ENCODE peak calls at places on chromosomes 16 and 17, in five cellular contexts. U is OCI-LY7, X is GM23248, L is HCT116, Z is PC-3. H is an unnamed sample.

GRCh38 chr17:57478851-57479250 is 222.5 kb downstream of the MSI2 start:
- DNase-seq in U (no peak), L (no peak), Z (no peak), X (no peak), H (no peak)

GRCh38 chr16:55567382-55567781 is 898 bp downstream of the CAPNS2 start:
- DNase-seq in X (peak; percentile 51), U (no peak), L (no peak), Z (no peak), H (peak; percentile 23)

GRCh38 chr16:19223235-19223847 is 55.3 kb downstream of the SYT17 start:
- DNase-seq in L (peak; percentile 42), U (peak; percentile 41), Z (peak; percentile 77), X (peak; percentile 5), H (peak; percentile 33)

GRCh38 chr16:84281077-84281476 is 13.6 kb upstream of the WFDC1 start:
- DNase-seq in U (peak; percentile 56), L (peak; percentile 78), Z (peak; percentile 8), X (no peak), H (no peak)

GRCh38 chr17:77772461-77772897 is 186.0 kb upstream of the TNRC6C start:
- DNase-seq in L (peak; percentile 32), Z (peak; percentile 50), U (peak; percentile 73), X (peak; percentile 40), H (peak; percentile 82)

GRCh38 chr17:74916851-74917199 is 6.2 kb downstream of the USH1G start:
- DNase-seq in L (no peak), Z (no peak), U (no peak), X (no peak), H (no peak)

GRCh38 chr16:85335584-85336492 is 223.6 kb upstream of the CIBAR2 start:
- DNase-seq in X (peak; percentile 62), Z (peak; percentile 61), L (no peak), U (no peak), H (peak; percentile 76)

GRCh38 chr16:82231021-82231787 is 61.2 kb upstream of the MPHOSPH6 start:
- DNase-seq in L (no peak), Z (no peak), X (no peak), U (no peak), H (no peak)

GRCh38 chr16:19967561-19967960 is 82.9 kb upstream of the GPRC5B start:
- DNase-seq in U (no peak), Z (no peak), L (no peak), X (no peak), H (peak; percentile 0)

GRCh38 chr16:61014869-61015268 is 1021.4 kb downstream of the CDH8 start:
- DNase-seq in U (peak; percentile 11), Z (no peak), X (no peak), L (no peak), H (no peak)

GRCh38 chr17:26962255-26963162 is 331.4 kb upstream of the WSB1 start:
- DNase-seq in U (peak; percentile 3), X (no peak), L (no peak), Z (no peak), H (no peak)

GRCh38 chr17:75232786-75233185 is 27.3 kb downstream of the NUP85 start:
- DNase-seq in U (no peak), X (no peak), Z (no peak), L (no peak), H (no peak)

GRCh38 chr17:50072130-50072529 is 16.2 kb downstream of the ITGA3 start:
- DNase-seq in X (no peak), Z (no peak), U (peak; percentile 81), L (no peak), H (no peak)

GRCh38 chr16:61460020-61460419 is 576.2 kb downstream of the CDH8 start:
- DNase-seq in X (no peak), L (no peak), Z (no peak), U (no peak), H (no peak)

GRCh38 chr16:50735629-50736122 is 6.2 kb upstream of the CYLD start:
- DNase-seq in Z (no peak), X (no peak), L (no peak), U (no peak), H (no peak)

GRCh38 chr17:40253565-40253964 is 34.1 kb upstream of the CDC6 start:
- DNase-seq in X (no peak), U (no peak), L (no peak), Z (no peak), H (no peak)

GRCh38 chr17:4604111-4604644 is 19.8 kb downstream of the SMTNL2 start:
- DNase-seq in U (no peak), Z (no peak), X (peak; percentile 36), L (no peak), H (peak; percentile 86)

GRCh38 chr17:48457080-48457836 is 27.2 kb upstream of the SKAP1 start:
- DNase-seq in U (peak; percentile 88), X (peak; percentile 76), L (peak; percentile 54), Z (peak; percentile 87), H (peak; percentile 82)

GRCh38 chr17:29063992-29064391 is 21.1 kb downstream of the PIPOX start:
- DNase-seq in U (no peak), Z (no peak), X (no peak), L (no peak), H (no peak)

GRCh38 chr17:38403491-38403890 is 24.8 kb upstream of the ARHGAP23 start:
- DNase-seq in Z (no peak), L (no peak), X (peak; percentile 45), U (no peak), H (no peak)

GRCh38 chr16:30722443-30722842 is 23.5 kb downstream of the SRCAP start:
- DNase-seq in Z (no peak), L (no peak), X (no peak), U (no peak), H (no peak)

GRCh38 chr17:40109471-40109824 is 9.1 kb upstream of the NR1D1 start:
- DNase-seq in L (no peak), U (no peak), X (peak; percentile 54), Z (no peak), H (no peak)

GRCh38 chr16:2712546-2712945 is 7.5 kb downstream of the PRSS27 start:
- DNase-seq in X (no peak), L (no peak), U (no peak), Z (no peak), H (no peak)

GRCh38 chr17:18191071-18191667 is 7.5 kb downstream of the ALKBH5 start:
- DNase-seq in U (no peak), L (no peak), Z (no peak), X (no peak), H (peak; percentile 29)

GRCh38 chr17:949623-950338 is 29.8 kb downstream of the NXN start:
- DNase-seq in X (no peak), U (no peak), Z (no peak), L (no peak), H (no peak)

GRCh38 chr17:63277629-63278028 is 168.5 kb downstream of the CYB561 start:
- DNase-seq in Z (peak; percentile 45), L (no peak), X (peak; percentile 49), U (no peak), H (no peak)

GRCh38 chr17:46192484-46193245 is 564 bp downstream of the KANSL1 start:
- DNase-seq in L (no peak), U (peak; percentile 81), X (peak; percentile 90), Z (peak; percentile 47), H (peak; percentile 88)

GRCh38 chr17:27540300-27541105 is 84.3 kb downstream of the KSR1 start:
- DNase-seq in U (no peak), Z (peak; percentile 23), L (no peak), X (peak; percentile 98), H (peak; percentile 86)

DNA sequence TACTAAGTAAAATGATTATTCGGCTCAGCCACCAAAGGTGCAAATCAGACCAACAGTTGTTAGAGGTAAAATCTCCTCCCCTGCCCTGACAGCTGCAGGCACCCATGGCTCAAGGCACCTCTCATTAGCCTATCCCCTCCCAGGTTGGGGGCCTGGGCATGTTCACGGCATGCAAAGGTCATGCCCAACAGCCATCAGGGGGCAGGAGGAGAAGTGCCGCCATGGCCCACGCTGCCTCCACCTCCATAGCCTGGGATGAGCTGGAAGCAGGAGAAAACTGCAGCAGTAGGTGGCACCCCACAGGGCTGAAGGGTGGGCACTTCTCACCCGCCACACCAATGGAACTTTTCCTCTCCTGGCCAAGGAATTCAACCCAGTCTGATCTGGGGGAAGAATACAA is 146.4 kb upstream of the COX10 start:
- DNase-seq in X (no peak), L (no peak), Z (no peak), U (no peak), H (no peak)
- TF ChIP-seq EZH2phosphoT487 in X (no peak), L (no peak), Z (no peak), U (no peak), H (no peak)

DNA sequence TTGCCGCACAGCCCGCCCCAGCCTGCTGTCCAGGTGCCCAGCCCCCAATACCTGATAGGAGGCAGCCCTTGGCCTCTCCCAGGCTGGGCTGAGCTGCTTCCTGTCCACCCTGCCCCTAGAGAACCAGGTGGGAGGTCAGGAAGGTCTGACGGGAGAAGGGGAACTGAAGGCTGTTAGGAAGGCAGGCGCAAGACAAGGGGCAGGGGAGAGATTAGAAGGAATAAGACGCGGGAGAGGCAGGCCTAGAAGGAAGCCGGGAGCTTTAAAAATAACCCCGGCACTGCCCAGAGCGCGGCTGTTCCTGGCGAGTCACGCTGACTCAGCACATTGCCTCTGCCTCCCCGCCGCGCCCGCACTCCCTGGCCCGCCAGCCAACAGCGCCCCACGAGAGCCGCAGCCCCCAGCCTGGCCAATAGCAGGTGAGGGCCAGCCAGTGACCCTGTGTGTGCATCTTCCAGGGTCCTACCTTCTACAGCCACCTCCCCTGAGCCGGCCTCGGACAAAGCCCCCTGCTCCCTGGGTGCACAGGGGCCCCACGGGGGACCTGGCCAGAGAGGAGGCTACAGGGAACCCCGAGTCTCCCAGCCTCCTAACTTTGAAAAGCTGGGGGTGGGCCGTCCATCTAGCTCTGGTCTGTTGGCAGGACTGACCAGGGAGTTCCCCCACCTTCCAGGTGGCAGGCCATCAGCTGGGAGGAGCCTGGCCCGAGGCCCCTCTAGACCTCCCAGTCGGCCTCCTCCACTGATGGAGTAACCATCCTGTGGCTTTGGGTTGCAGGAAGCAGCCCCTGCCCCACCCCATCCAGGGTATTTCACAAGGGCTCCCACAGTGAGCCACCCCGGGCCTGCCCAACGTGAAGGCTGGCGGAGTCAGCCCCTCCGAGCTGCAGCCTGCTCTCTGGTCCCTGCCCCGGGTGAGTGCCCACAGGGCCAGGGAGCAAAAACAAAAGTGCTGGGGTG is 4.0 kb downstream of the MAFG start:
- DNase-seq in X (peak; percentile 94), U (no peak), Z (peak; percentile 77), L (peak; percentile 21), H (peak; percentile 93)
- H3K4me1 ChIP-seq in X (peaks cover 16% of the 10 kb centered on the region), U (peaks cover 38% of the 10 kb centered on the region), Z (peaks cover 40% of the 10 kb centered on the region), L (peaks cover 30% of the 10 kb centered on the region), H (peaks cover 40% of the 10 kb centered on the region)

GRCh38 chr17:80017226-80018010 is 18.3 kb downstream of the TBC1D16 start:
- DNase-seq in X (no peak), U (no peak), L (no peak), Z (no peak), H (no peak)
- TF ChIP-seq EZH2phosphoT487 in X (no peak), U (no peak), L (no peak), Z (no peak), H (no peak)

GRCh38 chr16:87472935-87473334 is 19.9 kb downstream of the ZCCHC14 start:
- DNase-seq in L (no peak), U (no peak), X (no peak), Z (no peak), H (no peak)

GRCh38 chr16:87474566-87474996 is 18.2 kb downstream of the ZCCHC14 start:
- DNase-seq in X (no peak), L (no peak), Z (no peak), U (no peak), H (no peak)

GRCh38 chr16:87472142-87472778 is 20.6 kb downstream of the ZCCHC14 start:
- DNase-seq in Z (no peak), X (no peak), U (no peak), L (no peak), H (no peak)

GRCh38 chr16:87471278-87472141 is 21.3 kb downstream of the ZCCHC14 start:
- DNase-seq in U (no peak), X (peak; percentile 44), Z (no peak), L (no peak), H (peak; percentile 56)

GRCh38 chr16:87474017-87474416 is 18.8 kb downstream of the ZCCHC14 start:
- DNase-seq in Z (no peak), X (no peak), U (no peak), L (no peak), H (no peak)
- H3K4me1 ChIP-seq in Z (no peaks in the 10 kb centered on the region), X (peaks cover 33% of the 10 kb centered on the region), U (peaks cover 5% of the 10 kb centered on the region), L (no peaks in the 10 kb centered on the region), H (peaks cover 26% of the 10 kb centered on the region)

H was measured in hepatocyte.